ENCODE peak calls at places on chromosomes 4 and X, in four cellular contexts. One of them, this sample, is unnamed.
A peak's percentile ranks its signal among the peaks of the same experiment; 100 is the strongest.

GRCh38 chrX:109632906-109633504 is 8.0 kb upstream of the KCNE5 start:
- DNase-seq in Panc1: no peak
- DNase-seq in effector memory CD4-positive, alpha-beta T cell: no peak
- DNase-seq in left lung: no peak
- DNase-seq in this sample: no peak

GRCh38 chrX:11341274-11342256 is 48.4 kb downstream of the AMELX start:
- DNase-seq in effector memory CD4-positive, alpha-beta T cell: no peak
- DNase-seq in Panc1: no peak
- DNase-seq in left lung: no peak
- DNase-seq in this sample: no peak

GRCh38 chr4:48483006-48483776 is at the start of gene SLC10A4:
- DNase-seq in left lung: peak; percentile 76
- DNase-seq in Panc1: no peak
- DNase-seq in effector memory CD4-positive, alpha-beta T cell: no peak
- DNase-seq in this sample: no peak

GRCh38 chr4:135434936-135435335 is 1233.3 kb upstream of the PABPC4L start:
- DNase-seq in left lung: no peak
- DNase-seq in Panc1: no peak
- DNase-seq in effector memory CD4-positive, alpha-beta T cell: no peak
- DNase-seq in this sample: no peak

GRCh38 chr4:151835467-151835866 is 74.7 kb upstream of the GATB start:
- DNase-seq in Panc1: no peak
- DNase-seq in effector memory CD4-positive, alpha-beta T cell: no peak
- DNase-seq in left lung: no peak
- DNase-seq in this sample: no peak

GRCh38 chr4:1371151-1371830 is 24.3 kb downstream of the UVSSA start:
- DNase-seq in effector memory CD4-positive, alpha-beta T cell: no peak
- DNase-seq in Panc1: no peak
- DNase-seq in left lung: peak; percentile 22
- DNase-seq in this sample: no peak

GRCh38 chrX:153875391-153876111 is 10.4 kb downstream of the L1CAM start:
- DNase-seq in Panc1: no peak
- DNase-seq in effector memory CD4-positive, alpha-beta T cell: peak; percentile 58
- DNase-seq in left lung: peak; percentile 86
- DNase-seq in this sample: peak; percentile 17

GRCh38 chrX:1391707-1392375 is at the start of gene SLC25A6:
- DNase-seq in Panc1: peak; percentile 30
- DNase-seq in left lung: peak; percentile 99
- DNase-seq in effector memory CD4-positive, alpha-beta T cell: peak; percentile 98
- DNase-seq in this sample: peak; percentile 99

GRCh38 chrX:56499372-56499771 is 64.1 kb upstream of the UBQLN2 start:
- DNase-seq in effector memory CD4-positive, alpha-beta T cell: no peak
- DNase-seq in left lung: no peak
- DNase-seq in Panc1: no peak
- DNase-seq in this sample: no peak

GRCh38 chrX:8179653-8180052 is 8.6 kb upstream of the VCX2 start:
- DNase-seq in effector memory CD4-positive, alpha-beta T cell: no peak
- DNase-seq in Panc1: no peak
- DNase-seq in left lung: no peak
- DNase-seq in this sample: no peak

DNA sequence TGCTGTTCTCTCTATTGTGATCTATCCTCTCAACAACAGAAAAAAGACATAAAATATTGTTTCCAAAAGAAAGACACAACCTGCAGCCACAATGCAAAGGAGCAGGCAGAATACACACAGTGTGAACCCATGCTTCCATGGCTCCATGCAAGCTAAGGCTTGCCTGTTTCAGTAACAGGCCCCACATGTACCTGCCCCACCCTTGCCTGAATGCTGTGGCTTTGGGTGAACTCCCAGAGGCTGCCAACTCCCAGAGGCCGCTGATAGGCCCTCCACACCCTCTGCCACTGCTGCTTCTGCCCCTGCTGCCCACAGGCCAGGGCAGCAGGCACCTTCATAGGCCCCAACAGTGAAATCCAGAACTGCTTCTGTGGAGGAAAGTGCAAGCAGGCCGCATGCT is 313.9 kb downstream of the CHIC1 start:
- DNase-seq in effector memory CD4-positive, alpha-beta T cell: no peak
- DNase-seq in left lung: no peak
- DNase-seq in Panc1: no peak
- DNase-seq in this sample: no peak
- H3K27ac ChIP-seq in effector memory CD4-positive, alpha-beta T cell: no peak overlapping the region
- H3K27ac ChIP-seq in left lung: no peak overlapping the region
- H3K27ac ChIP-seq in Panc1: no peak overlapping the region
- H3K27ac ChIP-seq in this sample: no peak overlapping the region

GRCh38 chrX:41530082-41530481 is 82.9 kb downstream of the NYX start:
- DNase-seq in Panc1: no peak
- DNase-seq in left lung: no peak
- DNase-seq in effector memory CD4-positive, alpha-beta T cell: no peak
- DNase-seq in this sample: no peak
- H3K27me3 ChIP-seq in Panc1: no peaks in the 10 kb centered on the region
- H3K27me3 ChIP-seq in left lung: no peaks in the 10 kb centered on the region
- H3K27me3 ChIP-seq in effector memory CD4-positive, alpha-beta T cell: no peaks in the 10 kb centered on the region
- H3K27me3 ChIP-seq in this sample: no peaks in the 10 kb centered on the region

DNA sequence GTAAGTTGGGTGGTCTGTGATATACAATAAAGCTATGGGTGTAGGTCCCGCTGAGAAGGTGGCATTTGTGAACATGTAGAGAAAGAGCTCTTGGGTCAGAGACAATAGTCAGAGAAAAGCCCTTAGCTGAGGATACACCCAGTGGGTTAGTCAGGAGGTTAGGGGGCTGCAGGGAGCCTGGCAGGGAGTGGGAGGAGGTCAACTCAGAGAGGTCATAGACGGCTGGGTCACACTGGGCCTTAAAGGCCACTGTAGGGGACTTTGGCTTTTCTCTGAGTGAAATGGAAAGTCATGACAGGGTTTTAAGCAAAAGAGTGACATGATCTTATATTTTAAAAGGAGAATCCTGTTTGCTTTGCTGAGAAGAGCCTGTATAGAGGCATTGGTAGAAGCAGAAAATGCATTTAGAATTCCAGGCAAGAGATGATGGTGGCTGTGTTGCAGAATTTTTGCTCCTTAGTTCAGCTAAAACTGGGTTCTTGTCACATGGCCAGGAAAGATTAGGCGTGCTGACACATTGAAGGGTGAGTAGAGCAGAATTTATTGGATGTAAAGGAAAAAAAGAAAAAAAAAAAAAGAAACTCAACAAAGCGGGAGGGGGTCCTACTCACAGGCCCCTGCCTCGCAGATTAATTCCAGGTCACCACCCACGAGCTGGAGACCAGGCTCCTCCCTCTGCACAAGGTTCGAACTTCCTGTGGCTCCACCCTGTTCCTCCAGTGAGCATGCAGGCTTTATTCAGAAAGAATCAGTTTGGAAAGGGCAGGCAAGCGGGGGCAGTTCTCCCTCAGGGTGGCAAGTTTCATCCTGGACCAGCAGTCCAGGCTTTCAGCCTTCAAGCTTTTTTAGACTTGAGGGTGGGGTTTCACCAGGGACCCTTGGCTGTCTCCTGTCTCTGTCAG is 16.9 kb downstream of the MGST2 start:
- DNase-seq in Panc1: no peak
- DNase-seq in effector memory CD4-positive, alpha-beta T cell: no peak
- DNase-seq in left lung: no peak
- DNase-seq in this sample: no peak
- H3K27ac ChIP-seq in Panc1: no peak overlapping the region
- H3K27ac ChIP-seq in effector memory CD4-positive, alpha-beta T cell: no peak overlapping the region
- H3K27ac ChIP-seq in left lung: peak overlapping the region; percentile 2
- H3K27ac ChIP-seq in this sample: no peak overlapping the region

DNA sequence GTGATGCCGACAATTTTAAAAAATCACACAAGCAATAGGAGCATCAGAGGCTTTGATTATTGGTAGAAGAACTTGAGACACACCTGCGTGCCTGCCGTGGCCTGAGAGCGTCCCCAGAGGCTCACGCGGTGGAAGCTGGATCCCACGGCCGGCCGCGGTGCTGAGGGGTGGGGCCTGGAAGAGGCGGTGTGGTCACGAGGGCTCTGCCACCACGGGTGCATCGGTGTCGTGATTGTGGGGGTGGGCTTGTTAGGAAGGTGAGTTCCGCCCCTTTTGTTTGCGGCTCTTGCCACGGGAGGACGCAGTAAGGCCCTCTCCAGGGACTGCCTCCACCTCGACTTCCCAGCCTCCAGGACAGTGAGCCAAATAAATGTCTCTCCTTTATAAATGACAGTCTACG is 77.2 kb upstream of the ADRA2C start:
- DNase-seq in Panc1: no peak
- DNase-seq in left lung: peak; percentile 72
- DNase-seq in effector memory CD4-positive, alpha-beta T cell: no peak
- DNase-seq in this sample: no peak
- H3K27me3 ChIP-seq in Panc1: no peaks in the 10 kb centered on the region
- H3K27me3 ChIP-seq in left lung: peaks cover 14% of the 10 kb centered on the region
- H3K27me3 ChIP-seq in effector memory CD4-positive, alpha-beta T cell: no peaks in the 10 kb centered on the region
- H3K27me3 ChIP-seq in this sample: no peaks in the 10 kb centered on the region

DNA sequence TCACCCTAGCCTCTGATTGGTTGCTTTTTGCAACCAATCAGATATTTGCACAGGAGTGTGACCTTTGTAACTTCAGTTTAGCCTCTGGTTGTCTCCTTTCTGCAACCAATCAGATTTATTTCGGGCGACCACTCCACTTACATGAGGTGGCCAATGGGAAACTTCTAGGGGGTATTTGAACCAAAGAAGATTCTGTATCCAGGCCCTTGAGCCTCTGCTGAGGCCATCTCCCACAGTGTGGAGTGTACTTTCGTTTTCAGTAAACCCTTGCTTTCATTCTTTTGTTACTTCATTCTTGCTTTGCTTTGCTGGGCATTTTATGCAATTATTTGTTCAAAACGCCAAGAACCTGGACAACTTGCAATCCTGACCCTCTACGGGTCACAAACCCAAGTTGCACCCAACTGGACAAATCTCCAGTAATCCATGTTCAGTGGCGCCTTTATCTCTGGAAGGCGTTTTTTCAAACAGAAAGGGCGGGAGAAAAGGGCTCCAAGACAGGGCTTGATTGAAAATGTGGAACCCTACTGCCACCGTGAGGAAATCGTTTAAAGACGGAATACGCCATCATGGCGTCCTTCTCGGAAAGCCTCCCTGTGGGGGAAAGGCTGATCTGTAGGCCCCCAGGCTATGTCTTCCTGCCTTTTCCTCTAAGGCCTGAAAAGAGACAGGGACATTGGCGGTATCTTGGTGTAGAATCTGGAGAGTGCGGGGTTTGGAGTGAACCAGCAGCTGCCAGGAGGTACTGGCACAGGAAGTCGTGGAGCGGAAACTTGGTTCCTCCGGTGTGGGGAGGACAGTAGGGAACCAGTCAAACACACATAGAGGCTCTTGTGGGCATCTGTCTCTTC is 184.6 kb downstream of the OR13H1 start:
- DNase-seq in left lung: no peak
- DNase-seq in effector memory CD4-positive, alpha-beta T cell: no peak
- DNase-seq in Panc1: peak; percentile 77
- DNase-seq in this sample: no peak
- H3K27ac ChIP-seq in left lung: peak overlapping the region; percentile 91
- H3K27ac ChIP-seq in effector memory CD4-positive, alpha-beta T cell: peak overlapping the region; percentile 11
- H3K27ac ChIP-seq in Panc1: peak overlapping the region; percentile 98
- H3K27ac ChIP-seq in this sample: no peak overlapping the region

GRCh38 chrX:107684956-107685385 is 56.7 kb downstream of the PRPS1 start:
- DNase-seq in left lung: peak; percentile 81
- DNase-seq in Panc1: no peak
- DNase-seq in effector memory CD4-positive, alpha-beta T cell: no peak
- DNase-seq in this sample: peak; percentile 90
- H3K27me3 ChIP-seq in left lung: no peaks in the 10 kb centered on the region
- H3K27me3 ChIP-seq in Panc1: no peaks in the 10 kb centered on the region
- H3K27me3 ChIP-seq in effector memory CD4-positive, alpha-beta T cell: no peaks in the 10 kb centered on the region
- H3K27me3 ChIP-seq in this sample: no peaks in the 10 kb centered on the region

GRCh38 chr4:40629401-40630334 is at the start of gene RBM47:
- DNase-seq in left lung: peak; percentile 96
- DNase-seq in effector memory CD4-positive, alpha-beta T cell: no peak
- DNase-seq in Panc1: no peak
- DNase-seq in this sample: peak; percentile 91

GRCh38 chr4:40628888-40629287 is 776 bp downstream of the RBM47 start:
- DNase-seq in effector memory CD4-positive, alpha-beta T cell: no peak
- DNase-seq in left lung: no peak
- DNase-seq in Panc1: no peak
- DNase-seq in this sample: no peak

GRCh38 chr4:40627540-40627939 is 2.1 kb downstream of the RBM47 start:
- DNase-seq in left lung: no peak
- DNase-seq in Panc1: no peak
- DNase-seq in effector memory CD4-positive, alpha-beta T cell: no peak
- DNase-seq in this sample: no peak

GRCh38 chr4:40623707-40624106 is 6.0 kb downstream of the RBM47 start:
- DNase-seq in left lung: no peak
- DNase-seq in effector memory CD4-positive, alpha-beta T cell: no peak
- DNase-seq in Panc1: no peak
- DNase-seq in this sample: no peak

GRCh38 chr4:40626183-40626990 is 3.3 kb downstream of the RBM47 start:
- DNase-seq in effector memory CD4-positive, alpha-beta T cell: no peak
- DNase-seq in left lung: no peak
- DNase-seq in Panc1: no peak
- DNase-seq in this sample: peak; percentile 53
- H3K27ac ChIP-seq in effector memory CD4-positive, alpha-beta T cell: no peak overlapping the region
- H3K27ac ChIP-seq in left lung: peak overlapping the region; percentile 6
- H3K27ac ChIP-seq in Panc1: no peak overlapping the region
- H3K27ac ChIP-seq in this sample: peak overlapping the region; percentile 97

GRCh38 chrX:95996294-95996693 is 688.3 kb upstream of the DIAPH2 start:
- DNase-seq in left lung: no peak
- DNase-seq in effector memory CD4-positive, alpha-beta T cell: no peak
- DNase-seq in Panc1: no peak
- DNase-seq in this sample: no peak
- H3K27me3 ChIP-seq in left lung: no peaks in the 10 kb centered on the region
- H3K27me3 ChIP-seq in effector memory CD4-positive, alpha-beta T cell: no peaks in the 10 kb centered on the region
- H3K27me3 ChIP-seq in Panc1: no peaks in the 10 kb centered on the region
- H3K27me3 ChIP-seq in this sample: no peaks in the 10 kb centered on the region

GRCh38 chr4:176309772-176310171 is 10.0 kb upstream of the SPCS3 start:
- DNase-seq in left lung: no peak
- DNase-seq in Panc1: no peak
- DNase-seq in effector memory CD4-positive, alpha-beta T cell: no peak
- DNase-seq in this sample: no peak

GRCh38 chr4:176306837-176307590 is 12.8 kb upstream of the SPCS3 start:
- DNase-seq in effector memory CD4-positive, alpha-beta T cell: no peak
- DNase-seq in left lung: no peak
- DNase-seq in Panc1: no peak
- DNase-seq in this sample: no peak

GRCh38 chr4:176308441-176308840 is 11.3 kb upstream of the SPCS3 start:
- DNase-seq in left lung: no peak
- DNase-seq in effector memory CD4-positive, alpha-beta T cell: no peak
- DNase-seq in Panc1: no peak
- DNase-seq in this sample: no peak

GRCh38 chr4:176309046-176309445 is 10.7 kb upstream of the SPCS3 start:
- DNase-seq in Panc1: no peak
- DNase-seq in left lung: no peak
- DNase-seq in effector memory CD4-positive, alpha-beta T cell: no peak
- DNase-seq in this sample: no peak

GRCh38 chr4:176307591-176307920 is 12.2 kb upstream of the SPCS3 start:
- DNase-seq in Panc1: no peak
- DNase-seq in effector memory CD4-positive, alpha-beta T cell: no peak
- DNase-seq in left lung: no peak
- DNase-seq in this sample: no peak
- H3K27ac ChIP-seq in Panc1: no peak overlapping the region
- H3K27ac ChIP-seq in effector memory CD4-positive, alpha-beta T cell: no peak overlapping the region
- H3K27ac ChIP-seq in left lung: no peak overlapping the region
- H3K27ac ChIP-seq in this sample: no peak overlapping the region